ENCODE peak calls at places on chromosomes 7 and 10, in ten cellular contexts. One of them, this sample, is unnamed.

GRCh38 chr10:102804382-102804781 is 32.8 kb downstream of the CYP17A1 start:
- DNase-seq in HFFc6: no peak
- DNase-seq in lower leg skin: no peak
- DNase-seq in stimulated activated CD4-positive, alpha-beta T cell treated with anti-CD3 and anti-CD28 coated beads, Interleukin-4, amount 100 ng/mL, for 1 hour: no peak
- DNase-seq in activated CD8-positive, alpha-beta memory T cell treated with anti-CD3 and anti-CD28 coated beads for 4 hours: no peak
- DNase-seq in stimulated activated naive B cell treated with anti-CD40 and anti-IgM and Interleukin-4, amounts not matched to agents 10 μg/mL and 1 μg/mL and 100 μg/mL, for 72 hours: no peak
- DNase-seq in GM10248: no peak
- DNase-seq in T-helper 9 cell: no peak
- DNase-seq in activated CD4-positive, alpha-beta T cell treated with anti-CD3 and anti-CD28 coated beads, Interleukin-2, amount 50 U/mL, for 1 hour: no peak
- DNase-seq in NB4: no peak
- DNase-seq in this sample: no peak

GRCh38 chr10:96502561-96503267 is 11.0 kb downstream of the TLL2 start:
- DNase-seq in HFFc6: no peak
- DNase-seq in lower leg skin: peak
- DNase-seq in stimulated activated CD4-positive, alpha-beta T cell treated with anti-CD3 and anti-CD28 coated beads, Interleukin-4, amount 100 ng/mL, for 1 hour: no peak
- DNase-seq in activated CD8-positive, alpha-beta memory T cell treated with anti-CD3 and anti-CD28 coated beads for 4 hours: no peak
- DNase-seq in stimulated activated naive B cell treated with anti-CD40 and anti-IgM and Interleukin-4, amounts not matched to agents 10 μg/mL and 1 μg/mL and 100 μg/mL, for 72 hours: no peak
- DNase-seq in GM10248: peak
- DNase-seq in T-helper 9 cell: no peak
- DNase-seq in activated CD4-positive, alpha-beta T cell treated with anti-CD3 and anti-CD28 coated beads, Interleukin-2, amount 50 U/mL, for 1 hour: no peak
- DNase-seq in NB4: no peak
- DNase-seq in this sample: no peak

GRCh38 chr7:117038408-117038807 is 85.1 kb downstream of the ST7 start:
- DNase-seq in HFFc6: no peak
- DNase-seq in lower leg skin: no peak
- DNase-seq in stimulated activated CD4-positive, alpha-beta T cell treated with anti-CD3 and anti-CD28 coated beads, Interleukin-4, amount 100 ng/mL, for 1 hour: no peak
- DNase-seq in activated CD8-positive, alpha-beta memory T cell treated with anti-CD3 and anti-CD28 coated beads for 4 hours: no peak
- DNase-seq in stimulated activated naive B cell treated with anti-CD40 and anti-IgM and Interleukin-4, amounts not matched to agents 10 μg/mL and 1 μg/mL and 100 μg/mL, for 72 hours: no peak
- DNase-seq in GM10248: no peak
- DNase-seq in T-helper 9 cell: no peak
- DNase-seq in activated CD4-positive, alpha-beta T cell treated with anti-CD3 and anti-CD28 coated beads, Interleukin-2, amount 50 U/mL, for 1 hour: no peak
- DNase-seq in NB4: no peak
- DNase-seq in this sample: no peak

GRCh38 chr10:88227342-88228018 is 355.6 kb downstream of the RNLS start:
- DNase-seq in HFFc6: no peak
- DNase-seq in lower leg skin: no peak
- DNase-seq in stimulated activated CD4-positive, alpha-beta T cell treated with anti-CD3 and anti-CD28 coated beads, Interleukin-4, amount 100 ng/mL, for 1 hour: no peak
- DNase-seq in activated CD8-positive, alpha-beta memory T cell treated with anti-CD3 and anti-CD28 coated beads for 4 hours: no peak
- DNase-seq in stimulated activated naive B cell treated with anti-CD40 and anti-IgM and Interleukin-4, amounts not matched to agents 10 μg/mL and 1 μg/mL and 100 μg/mL, for 72 hours: no peak
- DNase-seq in GM10248: no peak
- DNase-seq in T-helper 9 cell: no peak
- DNase-seq in activated CD4-positive, alpha-beta T cell treated with anti-CD3 and anti-CD28 coated beads, Interleukin-2, amount 50 U/mL, for 1 hour: no peak
- DNase-seq in NB4: no peak
- DNase-seq in this sample: no peak

GRCh38 chr10:83142074-83142563 is 997.2 kb upstream of the GHITM start:
- DNase-seq in HFFc6: no peak
- DNase-seq in lower leg skin: no peak
- DNase-seq in stimulated activated CD4-positive, alpha-beta T cell treated with anti-CD3 and anti-CD28 coated beads, Interleukin-4, amount 100 ng/mL, for 1 hour: no peak
- DNase-seq in activated CD8-positive, alpha-beta memory T cell treated with anti-CD3 and anti-CD28 coated beads for 4 hours: no peak
- DNase-seq in stimulated activated naive B cell treated with anti-CD40 and anti-IgM and Interleukin-4, amounts not matched to agents 10 μg/mL and 1 μg/mL and 100 μg/mL, for 72 hours: no peak
- DNase-seq in GM10248: no peak
- DNase-seq in T-helper 9 cell: no peak
- DNase-seq in activated CD4-positive, alpha-beta T cell treated with anti-CD3 and anti-CD28 coated beads, Interleukin-2, amount 50 U/mL, for 1 hour: no peak
- DNase-seq in NB4: peak
- DNase-seq in this sample: no peak

GRCh38 chr10:6877351-6878066 is 297.4 kb upstream of the PRKCQ start:
- DNase-seq in HFFc6: no peak
- DNase-seq in lower leg skin: no peak
- DNase-seq in stimulated activated CD4-positive, alpha-beta T cell treated with anti-CD3 and anti-CD28 coated beads, Interleukin-4, amount 100 ng/mL, for 1 hour: no peak
- DNase-seq in activated CD8-positive, alpha-beta memory T cell treated with anti-CD3 and anti-CD28 coated beads for 4 hours: no peak
- DNase-seq in stimulated activated naive B cell treated with anti-CD40 and anti-IgM and Interleukin-4, amounts not matched to agents 10 μg/mL and 1 μg/mL and 100 μg/mL, for 72 hours: no peak
- DNase-seq in GM10248: no peak
- DNase-seq in T-helper 9 cell: no peak
- DNase-seq in activated CD4-positive, alpha-beta T cell treated with anti-CD3 and anti-CD28 coated beads, Interleukin-2, amount 50 U/mL, for 1 hour: no peak
- DNase-seq in NB4: no peak
- DNase-seq in this sample: no peak

GRCh38 chr10:113073549-113074189 is 123.6 kb downstream of the TCF7L2 start:
- DNase-seq in HFFc6: peak
- DNase-seq in lower leg skin: peak
- DNase-seq in stimulated activated CD4-positive, alpha-beta T cell treated with anti-CD3 and anti-CD28 coated beads, Interleukin-4, amount 100 ng/mL, for 1 hour: no peak
- DNase-seq in activated CD8-positive, alpha-beta memory T cell treated with anti-CD3 and anti-CD28 coated beads for 4 hours: no peak
- DNase-seq in stimulated activated naive B cell treated with anti-CD40 and anti-IgM and Interleukin-4, amounts not matched to agents 10 μg/mL and 1 μg/mL and 100 μg/mL, for 72 hours: no peak
- DNase-seq in GM10248: no peak
- DNase-seq in T-helper 9 cell: no peak
- DNase-seq in activated CD4-positive, alpha-beta T cell treated with anti-CD3 and anti-CD28 coated beads, Interleukin-2, amount 50 U/mL, for 1 hour: no peak
- DNase-seq in NB4: no peak
- DNase-seq in this sample: no peak

GRCh38 chr7:114334992-114335391 is 79.6 kb upstream of the FOXP2 start:
- DNase-seq in HFFc6: no peak
- DNase-seq in lower leg skin: no peak
- DNase-seq in stimulated activated CD4-positive, alpha-beta T cell treated with anti-CD3 and anti-CD28 coated beads, Interleukin-4, amount 100 ng/mL, for 1 hour: no peak
- DNase-seq in activated CD8-positive, alpha-beta memory T cell treated with anti-CD3 and anti-CD28 coated beads for 4 hours: no peak
- DNase-seq in stimulated activated naive B cell treated with anti-CD40 and anti-IgM and Interleukin-4, amounts not matched to agents 10 μg/mL and 1 μg/mL and 100 μg/mL, for 72 hours: no peak
- DNase-seq in GM10248: no peak
- DNase-seq in T-helper 9 cell: no peak
- DNase-seq in activated CD4-positive, alpha-beta T cell treated with anti-CD3 and anti-CD28 coated beads, Interleukin-2, amount 50 U/mL, for 1 hour: no peak
- DNase-seq in NB4: no peak
- DNase-seq in this sample: no peak

GRCh38 chr10:86182150-86182549 is 184.4 kb downstream of the GRID1 start:
- DNase-seq in HFFc6: no peak
- DNase-seq in lower leg skin: no peak
- DNase-seq in stimulated activated CD4-positive, alpha-beta T cell treated with anti-CD3 and anti-CD28 coated beads, Interleukin-4, amount 100 ng/mL, for 1 hour: no peak
- DNase-seq in activated CD8-positive, alpha-beta memory T cell treated with anti-CD3 and anti-CD28 coated beads for 4 hours: no peak
- DNase-seq in stimulated activated naive B cell treated with anti-CD40 and anti-IgM and Interleukin-4, amounts not matched to agents 10 μg/mL and 1 μg/mL and 100 μg/mL, for 72 hours: no peak
- DNase-seq in GM10248: no peak
- DNase-seq in T-helper 9 cell: no peak
- DNase-seq in activated CD4-positive, alpha-beta T cell treated with anti-CD3 and anti-CD28 coated beads, Interleukin-2, amount 50 U/mL, for 1 hour: no peak
- DNase-seq in NB4: no peak
- DNase-seq in this sample: no peak

GRCh38 chr10:8874268-8874667 is 819.8 kb downstream of the GATA3 start:
- DNase-seq in HFFc6: no peak
- DNase-seq in lower leg skin: no peak
- DNase-seq in stimulated activated CD4-positive, alpha-beta T cell treated with anti-CD3 and anti-CD28 coated beads, Interleukin-4, amount 100 ng/mL, for 1 hour: no peak
- DNase-seq in activated CD8-positive, alpha-beta memory T cell treated with anti-CD3 and anti-CD28 coated beads for 4 hours: no peak
- DNase-seq in stimulated activated naive B cell treated with anti-CD40 and anti-IgM and Interleukin-4, amounts not matched to agents 10 μg/mL and 1 μg/mL and 100 μg/mL, for 72 hours: no peak
- DNase-seq in GM10248: no peak
- DNase-seq in T-helper 9 cell: no peak
- DNase-seq in activated CD4-positive, alpha-beta T cell treated with anti-CD3 and anti-CD28 coated beads, Interleukin-2, amount 50 U/mL, for 1 hour: no peak
- DNase-seq in NB4: no peak
- DNase-seq in this sample: no peak

GRCh38 chr10:114697061-114697598 is 39.1 kb upstream of the ABLIM1 start:
- DNase-seq in HFFc6: peak
- DNase-seq in lower leg skin: no peak
- DNase-seq in stimulated activated CD4-positive, alpha-beta T cell treated with anti-CD3 and anti-CD28 coated beads, Interleukin-4, amount 100 ng/mL, for 1 hour: no peak
- DNase-seq in activated CD8-positive, alpha-beta memory T cell treated with anti-CD3 and anti-CD28 coated beads for 4 hours: no peak
- DNase-seq in stimulated activated naive B cell treated with anti-CD40 and anti-IgM and Interleukin-4, amounts not matched to agents 10 μg/mL and 1 μg/mL and 100 μg/mL, for 72 hours: no peak
- DNase-seq in GM10248: no peak
- DNase-seq in T-helper 9 cell: no peak
- DNase-seq in activated CD4-positive, alpha-beta T cell treated with anti-CD3 and anti-CD28 coated beads, Interleukin-2, amount 50 U/mL, for 1 hour: no peak
- DNase-seq in NB4: no peak
- DNase-seq in this sample: no peak

GRCh38 chr10:70557086-70557845 is 45.3 kb downstream of the PRF1 start:
- DNase-seq in HFFc6: no peak
- DNase-seq in lower leg skin: no peak
- DNase-seq in stimulated activated CD4-positive, alpha-beta T cell treated with anti-CD3 and anti-CD28 coated beads, Interleukin-4, amount 100 ng/mL, for 1 hour: no peak
- DNase-seq in activated CD8-positive, alpha-beta memory T cell treated with anti-CD3 and anti-CD28 coated beads for 4 hours: no peak
- DNase-seq in stimulated activated naive B cell treated with anti-CD40 and anti-IgM and Interleukin-4, amounts not matched to agents 10 μg/mL and 1 μg/mL and 100 μg/mL, for 72 hours: no peak
- DNase-seq in GM10248: no peak
- DNase-seq in T-helper 9 cell: no peak
- DNase-seq in activated CD4-positive, alpha-beta T cell treated with anti-CD3 and anti-CD28 coated beads, Interleukin-2, amount 50 U/mL, for 1 hour: no peak
- DNase-seq in NB4: no peak
- DNase-seq in this sample: no peak

GRCh38 chr7:92670204-92670851 is 80.1 kb upstream of the FAM133B start:
- DNase-seq in HFFc6: no peak
- DNase-seq in lower leg skin: no peak
- DNase-seq in stimulated activated CD4-positive, alpha-beta T cell treated with anti-CD3 and anti-CD28 coated beads, Interleukin-4, amount 100 ng/mL, for 1 hour: no peak
- DNase-seq in activated CD8-positive, alpha-beta memory T cell treated with anti-CD3 and anti-CD28 coated beads for 4 hours: no peak
- DNase-seq in stimulated activated naive B cell treated with anti-CD40 and anti-IgM and Interleukin-4, amounts not matched to agents 10 μg/mL and 1 μg/mL and 100 μg/mL, for 72 hours: no peak
- DNase-seq in GM10248: no peak
- DNase-seq in T-helper 9 cell: no peak
- DNase-seq in activated CD4-positive, alpha-beta T cell treated with anti-CD3 and anti-CD28 coated beads, Interleukin-2, amount 50 U/mL, for 1 hour: no peak
- DNase-seq in NB4: no peak
- DNase-seq in this sample: no peak

GRCh38 chr7:130486963-130487324 is 4.9 kb upstream of the MEST start:
- DNase-seq in HFFc6: no peak
- DNase-seq in lower leg skin: no peak
- DNase-seq in stimulated activated CD4-positive, alpha-beta T cell treated with anti-CD3 and anti-CD28 coated beads, Interleukin-4, amount 100 ng/mL, for 1 hour: no peak
- DNase-seq in activated CD8-positive, alpha-beta memory T cell treated with anti-CD3 and anti-CD28 coated beads for 4 hours: no peak
- DNase-seq in stimulated activated naive B cell treated with anti-CD40 and anti-IgM and Interleukin-4, amounts not matched to agents 10 μg/mL and 1 μg/mL and 100 μg/mL, for 72 hours: no peak
- DNase-seq in GM10248: no peak
- DNase-seq in T-helper 9 cell: no peak
- DNase-seq in activated CD4-positive, alpha-beta T cell treated with anti-CD3 and anti-CD28 coated beads, Interleukin-2, amount 50 U/mL, for 1 hour: no peak
- DNase-seq in NB4: no peak
- DNase-seq in this sample: no peak

GRCh38 chr10:59138052-59138451 is 38.4 kb upstream of the PHYHIPL start:
- DNase-seq in HFFc6: no peak
- DNase-seq in lower leg skin: peak
- DNase-seq in stimulated activated CD4-positive, alpha-beta T cell treated with anti-CD3 and anti-CD28 coated beads, Interleukin-4, amount 100 ng/mL, for 1 hour: no peak
- DNase-seq in activated CD8-positive, alpha-beta memory T cell treated with anti-CD3 and anti-CD28 coated beads for 4 hours: no peak
- DNase-seq in stimulated activated naive B cell treated with anti-CD40 and anti-IgM and Interleukin-4, amounts not matched to agents 10 μg/mL and 1 μg/mL and 100 μg/mL, for 72 hours: no peak
- DNase-seq in GM10248: no peak
- DNase-seq in T-helper 9 cell: no peak
- DNase-seq in activated CD4-positive, alpha-beta T cell treated with anti-CD3 and anti-CD28 coated beads, Interleukin-2, amount 50 U/mL, for 1 hour: no peak
- DNase-seq in NB4: no peak
- DNase-seq in this sample: no peak

GRCh38 chr7:87872356-87872755 is 3.8 kb downstream of the SLC25A40 start:
- DNase-seq in HFFc6: no peak
- DNase-seq in lower leg skin: no peak
- DNase-seq in stimulated activated CD4-positive, alpha-beta T cell treated with anti-CD3 and anti-CD28 coated beads, Interleukin-4, amount 100 ng/mL, for 1 hour: no peak
- DNase-seq in activated CD8-positive, alpha-beta memory T cell treated with anti-CD3 and anti-CD28 coated beads for 4 hours: no peak
- DNase-seq in stimulated activated naive B cell treated with anti-CD40 and anti-IgM and Interleukin-4, amounts not matched to agents 10 μg/mL and 1 μg/mL and 100 μg/mL, for 72 hours: no peak
- DNase-seq in GM10248: no peak
- DNase-seq in T-helper 9 cell: no peak
- DNase-seq in activated CD4-positive, alpha-beta T cell treated with anti-CD3 and anti-CD28 coated beads, Interleukin-2, amount 50 U/mL, for 1 hour: no peak
- DNase-seq in NB4: no peak
- DNase-seq in this sample: no peak

GRCh38 chr7:28718523-28718922 is 239.6 kb downstream of the TRIL start:
- DNase-seq in HFFc6: no peak
- DNase-seq in lower leg skin: no peak
- DNase-seq in stimulated activated CD4-positive, alpha-beta T cell treated with anti-CD3 and anti-CD28 coated beads, Interleukin-4, amount 100 ng/mL, for 1 hour: no peak
- DNase-seq in activated CD8-positive, alpha-beta memory T cell treated with anti-CD3 and anti-CD28 coated beads for 4 hours: no peak
- DNase-seq in stimulated activated naive B cell treated with anti-CD40 and anti-IgM and Interleukin-4, amounts not matched to agents 10 μg/mL and 1 μg/mL and 100 μg/mL, for 72 hours: no peak
- DNase-seq in GM10248: no peak
- DNase-seq in T-helper 9 cell: no peak
- DNase-seq in activated CD4-positive, alpha-beta T cell treated with anti-CD3 and anti-CD28 coated beads, Interleukin-2, amount 50 U/mL, for 1 hour: no peak
- DNase-seq in NB4: no peak
- DNase-seq in this sample: no peak

GRCh38 chr10:24811906-24812305 is 88.2 kb upstream of the ARHGAP21 start:
- DNase-seq in HFFc6: no peak
- DNase-seq in lower leg skin: no peak
- DNase-seq in stimulated activated CD4-positive, alpha-beta T cell treated with anti-CD3 and anti-CD28 coated beads, Interleukin-4, amount 100 ng/mL, for 1 hour: no peak
- DNase-seq in activated CD8-positive, alpha-beta memory T cell treated with anti-CD3 and anti-CD28 coated beads for 4 hours: no peak
- DNase-seq in stimulated activated naive B cell treated with anti-CD40 and anti-IgM and Interleukin-4, amounts not matched to agents 10 μg/mL and 1 μg/mL and 100 μg/mL, for 72 hours: no peak
- DNase-seq in GM10248: no peak
- DNase-seq in T-helper 9 cell: no peak
- DNase-seq in activated CD4-positive, alpha-beta T cell treated with anti-CD3 and anti-CD28 coated beads, Interleukin-2, amount 50 U/mL, for 1 hour: no peak
- DNase-seq in NB4: no peak
- DNase-seq in this sample: no peak

GRCh38 chr7:98163704-98164478 is 47.3 kb upstream of the BHLHA15 start:
- DNase-seq in HFFc6: peak
- DNase-seq in lower leg skin: no peak
- DNase-seq in stimulated activated CD4-positive, alpha-beta T cell treated with anti-CD3 and anti-CD28 coated beads, Interleukin-4, amount 100 ng/mL, for 1 hour: no peak
- DNase-seq in activated CD8-positive, alpha-beta memory T cell treated with anti-CD3 and anti-CD28 coated beads for 4 hours: no peak
- DNase-seq in stimulated activated naive B cell treated with anti-CD40 and anti-IgM and Interleukin-4, amounts not matched to agents 10 μg/mL and 1 μg/mL and 100 μg/mL, for 72 hours: no peak
- DNase-seq in GM10248: no peak
- DNase-seq in T-helper 9 cell: no peak
- DNase-seq in activated CD4-positive, alpha-beta T cell treated with anti-CD3 and anti-CD28 coated beads, Interleukin-2, amount 50 U/mL, for 1 hour: no peak
- DNase-seq in NB4: no peak
- DNase-seq in this sample: no peak

GRCh38 chr10:126060232-126060935 is 164.0 kb downstream of the FANK1 start:
- DNase-seq in HFFc6: peak
- DNase-seq in lower leg skin: no peak
- DNase-seq in stimulated activated CD4-positive, alpha-beta T cell treated with anti-CD3 and anti-CD28 coated beads, Interleukin-4, amount 100 ng/mL, for 1 hour: no peak
- DNase-seq in activated CD8-positive, alpha-beta memory T cell treated with anti-CD3 and anti-CD28 coated beads for 4 hours: no peak
- DNase-seq in stimulated activated naive B cell treated with anti-CD40 and anti-IgM and Interleukin-4, amounts not matched to agents 10 μg/mL and 1 μg/mL and 100 μg/mL, for 72 hours: no peak
- DNase-seq in GM10248: no peak
- DNase-seq in T-helper 9 cell: no peak
- DNase-seq in activated CD4-positive, alpha-beta T cell treated with anti-CD3 and anti-CD28 coated beads, Interleukin-2, amount 50 U/mL, for 1 hour: no peak
- DNase-seq in NB4: no peak
- DNase-seq in this sample: no peak

GRCh38 chr7:106681815-106682495 is 21.0 kb upstream of the CCDC71L start:
- DNase-seq in HFFc6: peak
- DNase-seq in lower leg skin: no peak
- DNase-seq in stimulated activated CD4-positive, alpha-beta T cell treated with anti-CD3 and anti-CD28 coated beads, Interleukin-4, amount 100 ng/mL, for 1 hour: no peak
- DNase-seq in activated CD8-positive, alpha-beta memory T cell treated with anti-CD3 and anti-CD28 coated beads for 4 hours: no peak
- DNase-seq in stimulated activated naive B cell treated with anti-CD40 and anti-IgM and Interleukin-4, amounts not matched to agents 10 μg/mL and 1 μg/mL and 100 μg/mL, for 72 hours: no peak
- DNase-seq in GM10248: no peak
- DNase-seq in T-helper 9 cell: no peak
- DNase-seq in activated CD4-positive, alpha-beta T cell treated with anti-CD3 and anti-CD28 coated beads, Interleukin-2, amount 50 U/mL, for 1 hour: no peak
- DNase-seq in NB4: no peak
- DNase-seq in this sample: no peak

GRCh38 chr7:157609932-157610640 is 273.3 kb downstream of the DNAJB6 start:
- DNase-seq in HFFc6: no peak
- DNase-seq in lower leg skin: no peak
- DNase-seq in stimulated activated CD4-positive, alpha-beta T cell treated with anti-CD3 and anti-CD28 coated beads, Interleukin-4, amount 100 ng/mL, for 1 hour: no peak
- DNase-seq in activated CD8-positive, alpha-beta memory T cell treated with anti-CD3 and anti-CD28 coated beads for 4 hours: no peak
- DNase-seq in stimulated activated naive B cell treated with anti-CD40 and anti-IgM and Interleukin-4, amounts not matched to agents 10 μg/mL and 1 μg/mL and 100 μg/mL, for 72 hours: no peak
- DNase-seq in GM10248: no peak
- DNase-seq in T-helper 9 cell: no peak
- DNase-seq in activated CD4-positive, alpha-beta T cell treated with anti-CD3 and anti-CD28 coated beads, Interleukin-2, amount 50 U/mL, for 1 hour: no peak
- DNase-seq in NB4: no peak
- DNase-seq in this sample: no peak

GRCh38 chr10:60704480-60704879 is 73.8 kb upstream of the CDK1 start:
- DNase-seq in HFFc6: no peak
- DNase-seq in lower leg skin: no peak
- DNase-seq in stimulated activated CD4-positive, alpha-beta T cell treated with anti-CD3 and anti-CD28 coated beads, Interleukin-4, amount 100 ng/mL, for 1 hour: no peak
- DNase-seq in activated CD8-positive, alpha-beta memory T cell treated with anti-CD3 and anti-CD28 coated beads for 4 hours: no peak
- DNase-seq in stimulated activated naive B cell treated with anti-CD40 and anti-IgM and Interleukin-4, amounts not matched to agents 10 μg/mL and 1 μg/mL and 100 μg/mL, for 72 hours: no peak
- DNase-seq in GM10248: no peak
- DNase-seq in T-helper 9 cell: no peak
- DNase-seq in activated CD4-positive, alpha-beta T cell treated with anti-CD3 and anti-CD28 coated beads, Interleukin-2, amount 50 U/mL, for 1 hour: no peak
- DNase-seq in NB4: no peak
- DNase-seq in this sample: no peak

GRCh38 chr10:58291538-58292174 is 22.7 kb downstream of the CISD1 start:
- DNase-seq in HFFc6: peak
- DNase-seq in lower leg skin: no peak
- DNase-seq in stimulated activated CD4-positive, alpha-beta T cell treated with anti-CD3 and anti-CD28 coated beads, Interleukin-4, amount 100 ng/mL, for 1 hour: peak
- DNase-seq in activated CD8-positive, alpha-beta memory T cell treated with anti-CD3 and anti-CD28 coated beads for 4 hours: no peak
- DNase-seq in stimulated activated naive B cell treated with anti-CD40 and anti-IgM and Interleukin-4, amounts not matched to agents 10 μg/mL and 1 μg/mL and 100 μg/mL, for 72 hours: no peak
- DNase-seq in GM10248: peak
- DNase-seq in T-helper 9 cell: peak
- DNase-seq in activated CD4-positive, alpha-beta T cell treated with anti-CD3 and anti-CD28 coated beads, Interleukin-2, amount 50 U/mL, for 1 hour: peak
- DNase-seq in NB4: peak
- DNase-seq in this sample: no peak

GRCh38 chr10:79178614-79179403 is 110.0 kb downstream of the ZMIZ1 start:
- DNase-seq in HFFc6: peak
- DNase-seq in lower leg skin: no peak
- DNase-seq in stimulated activated CD4-positive, alpha-beta T cell treated with anti-CD3 and anti-CD28 coated beads, Interleukin-4, amount 100 ng/mL, for 1 hour: no peak
- DNase-seq in activated CD8-positive, alpha-beta memory T cell treated with anti-CD3 and anti-CD28 coated beads for 4 hours: no peak
- DNase-seq in stimulated activated naive B cell treated with anti-CD40 and anti-IgM and Interleukin-4, amounts not matched to agents 10 μg/mL and 1 μg/mL and 100 μg/mL, for 72 hours: no peak
- DNase-seq in GM10248: no peak
- DNase-seq in T-helper 9 cell: no peak
- DNase-seq in activated CD4-positive, alpha-beta T cell treated with anti-CD3 and anti-CD28 coated beads, Interleukin-2, amount 50 U/mL, for 1 hour: no peak
- DNase-seq in NB4: peak
- DNase-seq in this sample: no peak

GRCh38 chr10:6067457-6067856 is 5.3 kb upstream of the IL2RA start:
- DNase-seq in HFFc6: no peak
- DNase-seq in lower leg skin: peak
- DNase-seq in stimulated activated CD4-positive, alpha-beta T cell treated with anti-CD3 and anti-CD28 coated beads, Interleukin-4, amount 100 ng/mL, for 1 hour: no peak
- DNase-seq in activated CD8-positive, alpha-beta memory T cell treated with anti-CD3 and anti-CD28 coated beads for 4 hours: no peak
- DNase-seq in stimulated activated naive B cell treated with anti-CD40 and anti-IgM and Interleukin-4, amounts not matched to agents 10 μg/mL and 1 μg/mL and 100 μg/mL, for 72 hours: no peak
- DNase-seq in GM10248: no peak
- DNase-seq in T-helper 9 cell: no peak
- DNase-seq in activated CD4-positive, alpha-beta T cell treated with anti-CD3 and anti-CD28 coated beads, Interleukin-2, amount 50 U/mL, for 1 hour: no peak
- DNase-seq in NB4: no peak
- DNase-seq in this sample: no peak

GRCh38 chr7:28358423-28358868 is 53.9 kb upstream of the CREB5 start:
- DNase-seq in HFFc6: peak
- DNase-seq in lower leg skin: no peak
- DNase-seq in stimulated activated CD4-positive, alpha-beta T cell treated with anti-CD3 and anti-CD28 coated beads, Interleukin-4, amount 100 ng/mL, for 1 hour: no peak
- DNase-seq in activated CD8-positive, alpha-beta memory T cell treated with anti-CD3 and anti-CD28 coated beads for 4 hours: no peak
- DNase-seq in stimulated activated naive B cell treated with anti-CD40 and anti-IgM and Interleukin-4, amounts not matched to agents 10 μg/mL and 1 μg/mL and 100 μg/mL, for 72 hours: no peak
- DNase-seq in GM10248: no peak
- DNase-seq in T-helper 9 cell: no peak
- DNase-seq in activated CD4-positive, alpha-beta T cell treated with anti-CD3 and anti-CD28 coated beads, Interleukin-2, amount 50 U/mL, for 1 hour: no peak
- DNase-seq in NB4: no peak
- DNase-seq in this sample: no peak

GRCh38 chr7:98167653-98168052 is 43.6 kb upstream of the BHLHA15 start:
- DNase-seq in HFFc6: no peak
- DNase-seq in lower leg skin: no peak
- DNase-seq in stimulated activated CD4-positive, alpha-beta T cell treated with anti-CD3 and anti-CD28 coated beads, Interleukin-4, amount 100 ng/mL, for 1 hour: no peak
- DNase-seq in activated CD8-positive, alpha-beta memory T cell treated with anti-CD3 and anti-CD28 coated beads for 4 hours: no peak
- DNase-seq in stimulated activated naive B cell treated with anti-CD40 and anti-IgM and Interleukin-4, amounts not matched to agents 10 μg/mL and 1 μg/mL and 100 μg/mL, for 72 hours: no peak
- DNase-seq in GM10248: no peak
- DNase-seq in T-helper 9 cell: no peak
- DNase-seq in activated CD4-positive, alpha-beta T cell treated with anti-CD3 and anti-CD28 coated beads, Interleukin-2, amount 50 U/mL, for 1 hour: no peak
- DNase-seq in NB4: no peak
- DNase-seq in this sample: no peak